ENCODE peak calls at places on chromosomes 16 and 17, in nine cellular contexts. R is body of pancreas, X is IMR-90, V is lower leg skin, N is fibroblast of pulmonary artery, O is fibroblast of mammary gland, M is prostate gland, F is heart left ventricle, G is AG10803. B is an unnamed sample.

GRCh38 chr16:69005641-69006355 is 99.7 kb upstream of the HAS3 start:
- DNase-seq in R (no peak), X (no peak), V (no peak), N (no peak), O (no peak), M (no peak), F (no peak), G (no peak), B (peak; percentile 57)

GRCh38 chr17:50139950-50140885 is 10.3 kb upstream of the SAMD14 start:
- DNase-seq in R (peak; percentile 76), X (peak; percentile 73), V (peak; percentile 96), N (peak; percentile 84), O (peak; percentile 83), M (peak; percentile 63), F (peak; percentile 89), G (peak; percentile 75), B (peak; percentile 81)

GRCh38 chr16:20851601-20852000 is 45.3 kb downstream of the REXO5 start:
- DNase-seq in R (peak; percentile 76), X (peak; percentile 92), V (peak; percentile 95), N (peak; percentile 99), O (peak; percentile 97), M (peak; percentile 86), F (peak; percentile 78), G (peak; percentile 97), B (no peak)

GRCh38 chr16:1788708-1789100 is 4.8 kb downstream of the IGFALS start:
- DNase-seq in R (no peak), X (no peak), V (no peak), N (no peak), O (no peak), M (peak; percentile 22), F (no peak), G (no peak), B (no peak)

GRCh38 chr17:10205549-10206185 is 7.3 kb upstream of the GAS7 start:
- DNase-seq in R (no peak), X (no peak), V (no peak), N (no peak), O (no peak), M (no peak), F (no peak), G (no peak), B (peak; percentile 33)

GRCh38 chr17:60577147-60577925 is 22.7 kb upstream of the PPM1D start:
- DNase-seq in R (peak; percentile 30), X (peak; percentile 72), V (peak; percentile 52), N (peak; percentile 71), O (peak; percentile 65), M (peak; percentile 45), F (no peak), G (peak; percentile 70), B (peak; percentile 51)

GRCh38 chr17:18187816-18188761 is 4.5 kb downstream of the ALKBH5 start:
- DNase-seq in R (no peak), X (peak; percentile 23), V (no peak), N (peak; percentile 41), O (peak; percentile 78), M (no peak), F (no peak), G (peak; percentile 58), B (peak; percentile 34)

GRCh38 chr16:19210175-19210924 is 42.3 kb downstream of the SYT17 start:
- DNase-seq in R (no peak), X (peak; percentile 63), V (no peak), N (no peak), O (peak; percentile 16), M (no peak), F (no peak), G (no peak), B (peak; percentile 70)

GRCh38 chr17:17514993-17515920 is 19.1 kb upstream of the RASD1 start:
- DNase-seq in R (peak; percentile 13), X (peak; percentile 25), V (no peak), N (no peak), O (peak; percentile 97), M (no peak), F (peak; percentile 42), G (peak; percentile 72), B (no peak)

GRCh38 chr16:2003827-2004641 is 5.6 kb downstream of the ZNF598 start:
- DNase-seq in R (peak; percentile 97), X (peak; percentile 81), V (peak; percentile 95), N (peak; percentile 84), O (peak; percentile 86), M (peak; percentile 81), F (peak; percentile 94), G (peak; percentile 80), B (peak; percentile 91)

GRCh38 chr17:64216030-64216384 is 47.1 kb downstream of the TEX2 start:
- DNase-seq in R (no peak), X (peak; percentile 69), V (no peak), N (peak; percentile 58), O (peak; percentile 48), M (no peak), F (no peak), G (peak; percentile 51), B (no peak)

GRCh38 chr17:39402890-39403605 is 1.6 kb upstream of the FBXL20 start:
- DNase-seq in R (no peak), X (no peak), V (peak; percentile 64), N (no peak), O (no peak), M (no peak), F (no peak), G (no peak), B (no peak)

GRCh38 chr16:82643936-82644630 is 17.3 kb downstream of the CDH13 start:
- DNase-seq in R (no peak), X (no peak), V (no peak), N (no peak), O (no peak), M (no peak), F (no peak), G (no peak), B (no peak)

GRCh38 chr17:8015957-8016631 is 13.7 kb downstream of the GUCY2D start:
- DNase-seq in R (peak; percentile 53), X (no peak), V (peak; percentile 86), N (no peak), O (no peak), M (peak; percentile 53), F (peak; percentile 64), G (no peak), B (no peak)

GRCh38 chr17:7132511-7133094 is 18.0 kb upstream of the ASGR2 start:
- DNase-seq in R (no peak), X (no peak), V (no peak), N (peak; percentile 58), O (no peak), M (no peak), F (no peak), G (no peak), B (peak; percentile 91)

GRCh38 chr17:31565652-31566051 is 174.2 kb downstream of the RAB11FIP4 start:
- DNase-seq in R (no peak), X (no peak), V (no peak), N (no peak), O (no peak), M (no peak), F (no peak), G (no peak), B (no peak)

GRCh38 chr16:78317871-78318270 is 218.4 kb downstream of the WWOX start:
- DNase-seq in R (no peak), X (no peak), V (no peak), N (no peak), O (no peak), M (no peak), F (no peak), G (no peak), B (no peak)

GRCh38 chr17:63151981-63152523 is 186.0 kb downstream of the TANC2 start:
- DNase-seq in R (no peak), X (peak; percentile 63), V (no peak), N (peak; percentile 38), O (peak; percentile 54), M (no peak), F (no peak), G (peak; percentile 18), B (no peak)

GRCh38 chr17:68853439-68853838 is 101.8 kb downstream of the ABCA8 start:
- DNase-seq in R (no peak), X (no peak), V (no peak), N (no peak), O (no peak), M (no peak), F (no peak), G (peak; percentile 9), B (no peak)

GRCh38 chr16:79571753-79572544 is 28.6 kb downstream of the MAF start:
- DNase-seq in R (no peak), X (no peak), V (no peak), N (no peak), O (no peak), M (no peak), F (no peak), G (no peak), B (no peak)

GRCh38 chr17:79461041-79461440 is 149.8 kb downstream of the RBFOX3 start:
- DNase-seq in R (no peak), X (peak; percentile 11), V (no peak), N (peak; percentile 1), O (peak; percentile 20), M (no peak), F (no peak), G (peak; percentile 34), B (no peak)
- TF ChIP-seq CTCF in R (no peak), X (no peak), V (no peak), N (no peak), O (no peak), M (no peak), F (no peak), G (no peak), B (no peak)

DNA sequence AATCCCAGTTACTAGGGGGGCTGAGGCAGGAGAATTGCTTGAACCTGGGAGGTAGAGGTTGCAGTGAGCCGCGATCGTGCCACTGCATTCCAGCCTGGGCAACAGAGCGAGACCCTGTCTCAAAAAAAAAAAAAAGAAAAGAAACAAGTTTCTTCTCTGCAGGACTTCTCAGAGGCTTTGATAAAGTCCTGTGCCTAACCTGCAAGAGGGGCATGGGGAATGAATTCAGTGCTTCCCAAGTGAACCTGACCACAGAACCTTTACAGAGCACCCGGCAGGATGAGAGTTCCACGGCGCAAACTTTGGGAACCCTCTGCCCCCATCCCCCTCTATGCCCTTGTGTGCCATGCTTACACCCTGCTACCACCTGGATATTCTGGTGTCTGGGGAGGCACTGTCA is 17.9 kb downstream of the ITGB4 start:
- DNase-seq in R (no peak), X (no peak), V (no peak), N (no peak), O (no peak), M (no peak), F (no peak), G (no peak), B (no peak)
- H3K4me3 ChIP-seq in R (no peak overlapping the region), X (no peak overlapping the region), V (no peak overlapping the region), N (no peak overlapping the region), O (no peak overlapping the region), M (no peak overlapping the region), F (no peak overlapping the region), G (no peak overlapping the region), B (no peak overlapping the region)

DNA sequence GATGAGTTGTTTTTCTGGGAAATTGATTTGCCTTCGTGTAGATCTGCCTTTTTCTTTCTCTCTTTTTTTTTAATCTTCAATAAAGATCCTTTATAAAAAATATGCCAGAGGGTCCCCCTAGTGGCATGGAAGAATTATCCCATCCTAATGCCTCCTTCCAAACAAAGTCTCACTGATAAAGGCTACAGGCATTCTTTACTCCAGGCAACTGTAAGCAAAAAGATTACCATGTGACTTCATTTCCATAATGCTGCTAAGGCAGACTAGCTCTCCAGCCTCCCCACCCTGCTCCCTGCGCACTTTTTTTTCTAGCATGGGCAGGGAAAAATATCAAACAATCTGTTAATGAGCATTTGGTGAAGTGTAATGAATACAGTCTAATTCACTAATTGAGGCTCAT is 220.2 kb upstream of the CDH8 start:
- DNase-seq in R (no peak), X (no peak), V (no peak), N (no peak), O (no peak), M (no peak), F (no peak), G (no peak), B (no peak)
- TF ChIP-seq CTCF in R (peak; percentile 11), X (no peak), V (no peak), N (no peak), O (no peak), M (no peak), F (no peak), G (no peak), B (no peak)

GRCh38 chr17:48624544-48625501 is 1.3 kb downstream of the HOXB9 start:
- DNase-seq in R (no peak), X (no peak), V (no peak), N (no peak), O (no peak), M (no peak), F (no peak), G (peak; percentile 47), B (no peak)
- H3K4me3 ChIP-seq in R (no peak overlapping the region), X (peak overlapping the region; percentile 38), V (peak overlapping the region; percentile 17), N (no peak overlapping the region), O (peak overlapping the region; percentile 17), M (peak overlapping the region; percentile 5), F (peak overlapping the region; percentile 37), G (peak overlapping the region; percentile 69), B (no peak overlapping the region)

B was measured in GM12865.